ENCODE peak calls at places on chromosome 13, in five cellular contexts. T, K, N, L and U are unnamed samples.

GRCh38 chr13:109274188-109274821 is 512.1 kb downstream of the IRS2 start:
- DNase-seq in T (no peak), K (no peak), L (peak), N (peak), U (no peak)

GRCh38 chr13:19618925-19619324 is 14.5 kb upstream of the MPHOSPH8 start:
- DNase-seq in L (peak), K (no peak), T (no peak), N (peak), U (no peak)

GRCh38 chr13:95865080-95865597 is 188.1 kb downstream of the UGGT2 start:
- DNase-seq in N (no peak), K (no peak), T (no peak), L (no peak), U (no peak)

GRCh38 chr13:45784755-45785675 is 66.5 kb downstream of the SIAH3 start:
- DNase-seq in K (no peak), N (no peak), T (no peak), L (no peak), U (no peak)

GRCh38 chr13:98105929-98106336 is 37.0 kb upstream of the FARP1 start:
- DNase-seq in K (no peak), T (no peak), N (peak), L (peak), U (no peak)

GRCh38 chr13:80716610-80717081 is 375.7 kb upstream of the SPRY2 start:
- DNase-seq in T (no peak), L (no peak), N (no peak), K (no peak), U (no peak)

GRCh38 chr13:109151696-109152095 is 522.3 kb downstream of the MYO16 start:
- DNase-seq in K (no peak), L (peak), T (no peak), N (no peak), U (no peak)

GRCh38 chr13:36829753-36830152 is 10.7 kb downstream of the RFXAP start:
- DNase-seq in K (no peak), T (no peak), N (no peak), L (no peak), U (no peak)

GRCh38 chr13:66994498-66995365 is 235.4 kb downstream of the PCDH9 start:
- DNase-seq in T (no peak), L (no peak), K (no peak), N (no peak), U (no peak)

GRCh38 chr13:46317120-46317519 is 69.9 kb downstream of the RUBCNL start:
- DNase-seq in T (no peak), K (no peak), L (no peak), N (peak), U (no peak)

GRCh38 chr13:35549481-35549880 is 73.0 kb upstream of the MAB21L1 start:
- DNase-seq in T (no peak), K (no peak), L (peak), N (peak), U (no peak)

GRCh38 chr13:75197803-75198202 is 284.2 kb downstream of the TBC1D4 start:
- DNase-seq in K (no peak), L (no peak), T (no peak), N (no peak), U (no peak)

GRCh38 chr13:106139407-106139806 is 396.1 kb downstream of the EFNB2 start:
- DNase-seq in T (no peak), N (no peak), L (peak), K (no peak), U (no peak)

GRCh38 chr13:99288069-99288468 is 19.1 kb downstream of the GPR183 start:
- DNase-seq in N (no peak), K (no peak), L (no peak), T (no peak), U (no peak)

GRCh38 chr13:102548811-102549210 is 48.0 kb upstream of the TPP2 start:
- DNase-seq in L (no peak), T (no peak), N (no peak), K (no peak), U (no peak)

GRCh38 chr13:97944396-97945029 is 9.0 kb upstream of the IPO5 start:
- DNase-seq in L (peak), K (no peak), N (peak), T (no peak), U (no peak)

GRCh38 chr13:51761638-51762350 is 42.2 kb downstream of the DHRS12 start:
- DNase-seq in T (no peak), N (no peak), L (no peak), K (no peak), U (no peak)

GRCh38 chr13:105984236-105984635 is 551.2 kb downstream of the EFNB2 start:
- DNase-seq in K (no peak), T (no peak), N (no peak), L (no peak), U (no peak)

GRCh38 chr13:43206858-43207257 is 183.5 kb downstream of the DNAJC15 start:
- DNase-seq in L (no peak), K (no peak), N (peak), T (no peak), U (no peak)

GRCh38 chr13:21060063-21060826 is 1.1 kb downstream of the LATS2 start:
- DNase-seq in N (peak), K (peak), T (peak), L (no peak), U (peak)

GRCh38 chr13:37037231-37037630 is 22.3 kb downstream of the SUPT20H start:
- DNase-seq in N (no peak), T (no peak), L (no peak), K (no peak), U (no peak)